ENCODE peak calls at places on chromosomes 1 and 21, in five cellular contexts. C is left ventricle myocardium inferior, E is fibroblast of lung, S is heart right ventricle, D is endodermal cell. X is an unnamed sample.
A peak's percentile ranks its signal among the peaks of the same experiment; 100 is the strongest.

GRCh38 chr1:998051-998821 is 1.7 kb downstream of the HES4 start:
- DNase-seq in C (no peak), S (peak; percentile 16), D (peak; percentile 82), E (no peak), X (no peak)

GRCh38 chr1:241789061-241789460 is 58.9 kb upstream of the EXO1 start:
- DNase-seq in D (no peak), C (no peak), S (no peak), E (no peak), X (no peak)

GRCh38 chr21:41217656-41218380 is 49.9 kb downstream of the BACE2 start:
- DNase-seq in S (peak; percentile 54), E (peak; percentile 87), D (peak; percentile 68), C (peak; percentile 64), X (peak; percentile 92)

GRCh38 chr1:200184196-200184595 is 156.7 kb downstream of the NR5A2 start:
- DNase-seq in C (peak; percentile 75), E (peak; percentile 64), S (peak; percentile 79), D (no peak), X (peak; percentile 84)

GRCh38 chr1:24275510-24275909 is 43.6 kb upstream of the GRHL3 start:
- DNase-seq in E (peak; percentile 91), C (no peak), D (no peak), S (no peak), X (no peak)

GRCh38 chr1:113041569-113042335 is 31.2 kb upstream of the LRIG2 start:
- DNase-seq in D (peak; percentile 86), S (no peak), C (no peak), E (no peak), X (no peak)

GRCh38 chr1:192559115-192560006 is 16.2 kb upstream of the RGS1 start:
- DNase-seq in C (no peak), E (peak; percentile 99), S (no peak), D (no peak), X (no peak)

GRCh38 chr1:230822092-230822581 is 46.2 kb downstream of the C1orf198 start:
- DNase-seq in E (peak; percentile 12), C (peak; percentile 40), D (peak; percentile 24), S (peak; percentile 65), X (peak; percentile 69)

GRCh38 chr1:200207711-200208126 is 180.2 kb downstream of the NR5A2 start:
- DNase-seq in D (no peak), C (no peak), E (peak; percentile 57), S (no peak), X (no peak)

GRCh38 chr21:37128069-37128468 is 55.0 kb downstream of the TTC3 start:
- DNase-seq in S (no peak), C (no peak), D (no peak), E (peak; percentile 60), X (no peak)

GRCh38 chr1:10179408-10179685 is 31.0 kb upstream of the KIF1B start:
- DNase-seq in D (no peak), C (no peak), E (no peak), S (no peak), X (no peak)

GRCh38 chr1:75765697-75766355 is 20.2 kb upstream of the RABGGTB start:
- DNase-seq in E (peak; percentile 92), C (no peak), S (no peak), D (no peak), X (no peak)

GRCh38 chr21:42219606-42220137 is 732 bp downstream of the ABCG1 start:
- DNase-seq in E (peak; percentile 5), D (peak; percentile 72), C (peak; percentile 28), S (no peak), X (no peak)

GRCh38 chr1:179142889-179143299 is 61.0 kb downstream of the TOR3A start:
- DNase-seq in C (no peak), D (no peak), E (peak; percentile 99), S (no peak), X (no peak)

GRCh38 chr1:70017770-70018169 is 187.6 kb downstream of the LRRC40 start:
- DNase-seq in E (peak; percentile 19), C (no peak), S (no peak), D (no peak), X (no peak)

GRCh38 chr1:78561856-78562255 is 58.4 kb upstream of the IFI44L start:
- DNase-seq in E (peak; percentile 11), D (no peak), S (no peak), C (no peak), X (no peak)

GRCh38 chr1:178630418-178630817 is 94.6 kb upstream of the RALGPS2 start:
- DNase-seq in S (no peak), D (no peak), C (no peak), E (no peak), X (no peak)

GRCh38 chr1:95994643-95995042 is 726.9 kb upstream of the PTBP2 start:
- DNase-seq in D (no peak), E (no peak), C (no peak), S (no peak), X (no peak)

GRCh38 chr1:170445096-170445495 is 86.9 kb upstream of the GORAB start:
- DNase-seq in D (no peak), E (peak; percentile 78), C (no peak), S (no peak), X (no peak)

GRCh38 chr21:9760398-9761074 is 760.8 kb upstream of the TPTE start:
- DNase-seq in S (no peak), E (no peak), D (no peak), C (no peak), X (no peak)

GRCh38 chr21:45351526-45352275 is 53.3 kb upstream of the COL18A1 start:
- DNase-seq in D (no peak), E (peak; percentile 50), C (no peak), S (no peak), X (no peak)

GRCh38 chr1:116346943-116347673 is 25.9 kb upstream of the ATP1A1 start:
- DNase-seq in D (no peak), S (no peak), E (no peak), C (no peak), X (no peak)

GRCh38 chr1:116347678-116348077 is 25.4 kb upstream of the ATP1A1 start:
- DNase-seq in D (no peak), C (no peak), S (no peak), E (no peak), X (no peak)

GRCh38 chr1:116345011-116345410 is 28.0 kb upstream of the ATP1A1 start:
- DNase-seq in S (no peak), D (no peak), E (no peak), C (no peak), X (no peak)

GRCh38 chr1:116343019-116343418 is 30.0 kb upstream of the ATP1A1 start:
- DNase-seq in C (no peak), S (no peak), E (no peak), D (no peak), X (no peak)

GRCh38 chr1:116345830-116346229 is 27.2 kb upstream of the ATP1A1 start:
- DNase-seq in S (no peak), C (no peak), E (no peak), D (no peak), X (no peak)
- H3K4me1 ChIP-seq in S (no peaks in the 10 kb centered on the region), C (peaks cover 22% of the 10 kb centered on the region), E (no peaks in the 10 kb centered on the region), D (peaks cover 4% of the 10 kb centered on the region), X (no peaks in the 10 kb centered on the region)

GRCh38 chr1:247054992-247055415 is 23.6 kb downstream of the ZNF670 start:
- DNase-seq in E (peak; percentile 74), C (no peak), S (no peak), D (no peak), X (no peak)
- H3K4me3 ChIP-seq in E (no peak overlapping the region), C (no peak overlapping the region), S (no peak overlapping the region), D (peak overlapping the region; percentile 5), X (no peak overlapping the region)

DNA sequence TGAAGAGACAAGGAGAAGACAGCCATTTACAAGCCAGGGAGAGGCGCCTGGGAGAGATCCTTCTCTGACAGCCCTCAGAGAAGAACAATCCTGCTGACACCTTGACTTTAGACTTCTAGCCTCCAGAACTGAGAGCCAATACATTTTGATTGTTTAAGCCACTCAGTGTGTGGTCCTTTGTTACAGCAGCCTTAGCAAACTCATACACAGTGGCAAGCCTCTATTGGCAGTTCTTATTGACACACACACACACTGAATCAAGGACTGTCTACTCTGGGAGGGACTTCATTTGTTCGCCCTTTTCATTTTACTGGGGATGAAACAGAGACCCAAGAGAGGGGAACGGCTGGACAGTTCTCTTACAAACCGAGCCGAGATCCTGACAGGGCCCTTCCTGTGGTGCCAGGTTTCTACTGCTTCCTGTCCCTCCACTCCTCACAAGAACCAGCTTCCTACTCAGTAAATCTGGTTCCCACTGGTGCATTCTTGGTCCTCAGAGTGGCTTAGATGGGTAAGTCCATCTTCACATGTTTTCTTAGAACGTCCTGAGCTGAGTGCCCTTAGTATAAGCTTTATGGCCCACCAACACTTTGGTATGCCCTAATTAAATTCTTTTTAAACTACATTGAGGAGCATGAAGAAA is 14.7 kb downstream of the SLAMF1 start:
- DNase-seq in E (no peak), D (no peak), S (no peak), C (no peak), X (no peak)
- H3K4me1 ChIP-seq in E (no peaks in the 10 kb centered on the region), D (peaks cover 19% of the 10 kb centered on the region), S (no peaks in the 10 kb centered on the region), C (peaks cover 10% of the 10 kb centered on the region), X (no peaks in the 10 kb centered on the region)

DNA sequence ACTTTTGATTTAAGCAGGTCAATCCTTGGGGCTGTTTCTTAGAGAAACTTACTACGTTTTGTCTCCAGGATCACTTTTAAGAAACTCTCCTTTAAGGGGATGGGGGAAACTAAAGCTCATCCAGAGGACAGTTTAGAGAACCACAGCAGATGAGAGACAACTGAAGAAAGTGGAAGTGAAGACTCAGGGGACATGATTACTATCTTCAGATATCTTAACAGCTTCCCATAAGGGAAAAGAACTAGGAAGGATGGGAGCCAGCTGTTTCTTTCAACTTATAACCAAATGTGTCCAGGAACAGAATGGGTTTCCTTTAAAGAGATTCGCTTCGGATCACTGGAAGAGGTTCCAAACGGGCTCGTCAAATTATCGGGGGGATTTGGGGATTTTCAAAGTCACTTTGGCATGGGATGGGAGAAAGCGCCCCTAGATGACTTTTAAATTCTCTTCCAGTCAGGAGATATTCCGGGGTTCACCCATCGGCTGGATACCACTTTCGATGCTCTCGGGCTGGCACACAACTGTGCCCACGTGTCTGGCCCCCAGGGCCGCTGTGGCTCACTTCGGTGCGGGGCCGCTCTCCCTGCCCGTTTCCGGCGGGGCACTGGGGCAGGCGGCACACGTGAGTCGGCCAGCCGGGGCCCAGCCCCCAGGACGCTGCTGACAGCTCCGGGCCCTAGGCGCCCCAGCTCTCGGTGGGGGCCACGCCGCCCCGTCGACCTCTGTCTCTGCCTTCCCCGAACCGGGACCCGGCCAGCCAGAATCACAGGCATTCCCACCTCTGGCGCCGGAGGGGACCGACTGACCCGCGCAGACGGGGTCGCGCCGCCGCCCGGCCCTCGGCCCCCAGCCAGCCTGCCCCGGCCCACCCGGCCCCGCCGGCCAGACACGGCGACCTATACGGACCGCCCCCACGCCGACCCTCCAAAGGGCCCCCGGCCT is 1.0 kb downstream of the SCMH1 start:
- DNase-seq in D (peak; percentile 76), S (peak; percentile 29), E (peak; percentile 41), C (peak; percentile 54), X (peak; percentile 89)
- H3K4me3 ChIP-seq in D (peak overlapping the region; percentile 76), S (peak overlapping the region; percentile 87), E (peak overlapping the region; percentile 67), C (peak overlapping the region; percentile 90), X (peak overlapping the region; percentile 98)

DNA sequence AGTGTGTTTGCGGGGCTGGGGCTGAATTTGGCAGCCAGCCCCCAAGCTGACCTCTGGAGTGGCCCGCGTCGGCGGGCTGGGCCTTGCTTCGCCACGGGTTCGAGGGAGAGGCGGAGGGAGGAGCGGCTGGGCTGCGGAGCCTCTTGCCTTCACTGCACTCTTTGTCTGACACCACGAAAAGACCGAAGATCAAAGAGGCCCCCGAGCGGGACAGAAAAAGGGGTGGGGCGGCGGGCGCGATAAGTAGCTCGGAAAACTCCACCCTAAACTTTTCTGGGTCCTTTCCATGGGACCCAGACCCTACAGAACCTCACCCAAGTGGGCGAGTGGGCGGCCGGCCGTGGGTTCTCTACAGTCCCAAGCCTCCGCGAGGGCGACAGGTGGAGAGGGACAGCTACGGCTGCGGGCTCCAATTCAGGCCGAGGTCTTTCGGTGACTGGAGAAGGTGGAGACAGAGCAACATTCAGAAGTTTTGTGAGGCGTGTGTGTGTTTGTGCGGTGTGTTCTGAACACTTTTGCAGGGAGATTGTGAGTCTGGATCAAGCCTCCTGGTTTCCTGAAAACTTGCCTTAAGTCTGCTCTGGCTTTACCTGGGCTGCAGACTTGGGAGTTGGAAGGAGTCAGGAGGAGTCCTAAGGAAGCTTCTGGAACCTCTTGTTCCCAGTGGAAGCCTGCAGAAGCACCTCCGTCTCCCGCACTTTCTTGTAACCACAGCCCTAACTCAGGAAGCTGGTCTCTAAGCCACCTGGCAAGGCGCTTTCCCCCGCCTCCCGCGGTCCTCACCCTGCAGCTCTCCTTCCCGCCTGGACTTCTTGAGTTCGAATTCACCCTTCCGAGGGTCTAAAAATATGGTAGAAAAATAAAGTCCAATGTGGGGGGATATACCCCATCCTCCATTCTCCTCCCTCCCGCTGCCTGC is 14.8 kb downstream of the PAX7 start:
- DNase-seq in E (no peak), D (peak; percentile 80), S (no peak), C (no peak), X (no peak)
- H3K4me1 ChIP-seq in E (no peaks in the 10 kb centered on the region), D (peaks cover 7% of the 10 kb centered on the region), S (no peaks in the 10 kb centered on the region), C (peaks cover 27% of the 10 kb centered on the region), X (no peaks in the 10 kb centered on the region)